ENCODE peak calls at places on chromosomes 7 and 10, in ten cellular contexts. C, M, L, S, R, B, Q, O, W and G are unnamed samples.

GRCh38 chr10:9137368-9137767 is 1082.9 kb downstream of the GATA3 start:
- DNase-seq in C (no peak), W (no peak), L (no peak), Q (no peak), S (no peak), R (no peak), M (no peak), B (no peak), O (no peak), G (no peak)

GRCh38 chr7:47937065-47937687 is 11.1 kb downstream of the PKD1L1 start:
- DNase-seq in R (no peak), L (no peak), W (no peak), Q (peak; percentile 96), B (no peak), O (peak; percentile 78), M (no peak), S (no peak), C (peak; percentile 16), G (no peak)

GRCh38 chr10:110655286-110655685 is 11.2 kb downstream of the RBM20 start:
- DNase-seq in O (no peak), Q (no peak), S (no peak), B (no peak), C (no peak), M (no peak), R (peak; percentile 30), L (no peak), W (no peak), G (no peak)

GRCh38 chr10:77287647-77288120 is 349.9 kb downstream of the KCNMA1 start:
- DNase-seq in S (no peak), L (no peak), B (peak; percentile 66), W (no peak), M (no peak), C (peak; percentile 96), O (no peak), R (peak; percentile 44), Q (no peak), G (no peak)

GRCh38 chr10:50622497-50623298 is 1.1 kb downstream of the SGMS1 start:
- DNase-seq in O (no peak), W (peak; percentile 63), M (peak; percentile 65), Q (no peak), R (peak; percentile 46), L (peak; percentile 13), B (no peak), S (peak; percentile 80), C (no peak), G (peak; percentile 19)

GRCh38 chr10:36114141-36114540 is 472.0 kb upstream of the FZD8 start:
- DNase-seq in Q (no peak), O (no peak), S (no peak), M (no peak), W (no peak), R (no peak), C (no peak), B (no peak), L (no peak), G (no peak)

GRCh38 chr7:137961200-137962177 is 40.4 kb downstream of the CREB3L2 start:
- DNase-seq in W (peak; percentile 52), R (no peak), M (no peak), O (no peak), C (no peak), S (peak; percentile 86), B (no peak), L (no peak), Q (peak; percentile 45), G (no peak)

GRCh38 chr10:55631071-55631654 is 729.9 kb downstream of the ZWINT start:
- DNase-seq in O (peak; percentile 33), C (peak; percentile 83), B (no peak), S (peak; percentile 65), W (no peak), L (peak; percentile 68), M (peak; percentile 6), Q (no peak), R (peak; percentile 21), G (no peak)

GRCh38 chr10:53458007-53458406 is 685.4 kb upstream of the MBL2 start:
- DNase-seq in C (no peak), B (no peak), W (peak; percentile 8), O (no peak), S (no peak), M (no peak), Q (no peak), R (no peak), L (no peak), G (no peak)

GRCh38 chr10:101112799-101113594 is 18.1 kb upstream of the TLX1 start:
- DNase-seq in C (no peak), W (no peak), Q (no peak), S (no peak), O (no peak), L (no peak), B (no peak), M (no peak), R (no peak), G (no peak)

GRCh38 chr10:89414146-89414878 is at the start of gene IFIT5:
- DNase-seq in L (peak; percentile 87), C (peak; percentile 83), S (peak; percentile 86), R (peak; percentile 61), B (peak; percentile 22), W (peak; percentile 78), Q (peak; percentile 91), O (peak; percentile 56), M (peak; percentile 68), G (peak; percentile 47)

GRCh38 chr10:20466731-20467130 is 430.4 kb downstream of the NEBL start:
- DNase-seq in Q (no peak), W (peak; percentile 0), C (no peak), S (no peak), L (no peak), M (no peak), R (no peak), B (no peak), O (no peak), G (no peak)

GRCh38 chr7:1296727-1297475 is 64.2 kb downstream of the UNCX start:
- DNase-seq in O (no peak), S (no peak), R (no peak), Q (no peak), M (no peak), W (no peak), C (no peak), L (no peak), B (no peak), G (no peak)

GRCh38 chr7:91941450-91941849 is 788 bp downstream of the AKAP9 start:
- DNase-seq in S (peak; percentile 49), C (peak; percentile 12), Q (peak; percentile 71), O (peak; percentile 9), L (peak; percentile 24), R (peak; percentile 23), B (peak; percentile 38), M (peak; percentile 22), W (peak; percentile 42), G (no peak)